ENCODE peak calls at places on chromosome 21, in eight cellular contexts. V, D, W, F, H, G, A and E are unnamed samples.

GRCh38 chr21:31335957-31336738 is 7.9 kb downstream of the TIAM1 start:
- DNase-seq in V (no peak), D (no peak), W (no peak), F (peak), H (peak), G (no peak), A (peak), E (peak)

GRCh38 chr21:33674226-33674625 is 31.9 kb downstream of the ITSN1 start:
- DNase-seq in V (no peak), D (no peak), W (no peak), F (no peak), H (no peak), G (no peak), A (no peak), E (no peak)

GRCh38 chr21:29928537-29928936 is 11.3 kb downstream of the GRIK1 start:
- DNase-seq in V (no peak), D (no peak), W (no peak), F (no peak), H (no peak), G (no peak), A (no peak), E (no peak)

GRCh38 chr21:42840411-42841155 is 38.8 kb downstream of the WDR4 start:
- DNase-seq in V (no peak), D (peak), W (no peak), F (no peak), H (no peak), G (no peak), A (no peak), E (no peak)

GRCh38 chr21:29938968-29939858 is 583 bp downstream of the GRIK1 start:
- DNase-seq in V (no peak), D (no peak), W (no peak), F (peak), H (no peak), G (no peak), A (no peak), E (no peak)

GRCh38 chr21:26597023-26597422 is 23.9 kb upstream of the CYYR1 start:
- DNase-seq in V (no peak), D (no peak), W (no peak), F (no peak), H (no peak), G (no peak), A (no peak), E (no peak)

GRCh38 chr21:14877581-14878228 is 187.1 kb downstream of the NRIP1 start:
- DNase-seq in V (no peak), D (no peak), W (no peak), F (peak), H (peak), G (no peak), A (no peak), E (no peak)

GRCh38 chr21:33063907-33064622 is 5.9 kb upstream of the OLIG1 start:
- DNase-seq in V (no peak), D (no peak), W (no peak), F (no peak), H (no peak), G (no peak), A (no peak), E (no peak)

GRCh38 chr21:22468893-22469292 is 1470.7 kb downstream of the NCAM2 start:
- DNase-seq in V (no peak), D (no peak), W (no peak), F (no peak), H (no peak), G (no peak), A (no peak), E (no peak)

GRCh38 chr21:46127239-46128105 is 27.9 kb downstream of the FTCD start:
- DNase-seq in V (no peak), D (no peak), W (no peak), F (no peak), H (no peak), G (no peak), A (no peak), E (no peak)